ENCODE peak calls at places on chromosomes 13 and 19, in ten cellular contexts. D is activated effector memory CD4-positive, alpha-beta T cell treated with Interleukin-2 at 50 U/mL for 16 hours; T is cardiac septum; W is NCI-H1930; P is hypothalamus; C is cardiac muscle cell; K is stimulated activated CD4-positive, alpha-beta T cell treated with anti-CD3 and anti-CD28 coated beads, TNF-alpha, amount 100 ng/mL, for 48 hours; O is GM23338; Q is NCI-H1694; S is posterior cingulate gyrus. E is an unnamed sample.

GRCh38 chr19:12785431-12786011 is 5.8 kb upstream of the JUNB start:
- DNase-seq in K (no peak), C (no peak), P (no peak), S (no peak), O (no peak), W (no peak), Q (no peak), D (no peak), T (peak), E (no peak)

GRCh38 chr13:28532226-28533048 is 37.5 kb upstream of the FLT1 start:
- DNase-seq in K (no peak), O (peak), P (no peak), W (no peak), S (no peak), C (peak), T (no peak), Q (no peak), D (no peak), E (peak)

GRCh38 chr19:50500060-50500752 is 10.8 kb downstream of the JOSD2 start:
- DNase-seq in S (peak), T (peak), P (no peak), C (no peak), K (no peak), D (no peak), O (peak), Q (no peak), W (peak), E (peak)

GRCh38 chr19:10809693-10810285 is 26.2 kb downstream of the TMED1 start:
- DNase-seq in C (no peak), Q (no peak), D (no peak), T (no peak), K (no peak), S (no peak), O (no peak), W (no peak), P (no peak), E (no peak)

GRCh38 chr19:6276447-6276846 is 3.3 kb downstream of the MLLT1 start:
- DNase-seq in P (no peak), S (no peak), Q (no peak), C (peak), W (no peak), K (no peak), O (no peak), T (no peak), D (no peak), E (no peak)

GRCh38 chr19:572891-573825 is 762 bp downstream of the BSG start:
- DNase-seq in Q (no peak), C (peak), D (no peak), P (no peak), T (no peak), K (no peak), S (peak), O (peak), W (no peak), E (peak)

GRCh38 chr13:46866150-46866549 is 30.7 kb downstream of the HTR2A start:
- DNase-seq in S (no peak), K (no peak), W (no peak), Q (no peak), P (no peak), O (peak), D (no peak), T (no peak), C (peak), E (no peak)

GRCh38 chr19:609001-609340 is 19.3 kb downstream of the HCN2 start:
- DNase-seq in P (peak), K (no peak), S (peak), W (no peak), Q (no peak), C (no peak), O (no peak), D (no peak), T (no peak), E (peak)

GRCh38 chr13:92649140-92649813 is 577.3 kb upstream of the GPC6 start:
- DNase-seq in Q (no peak), O (no peak), C (no peak), D (no peak), K (no peak), P (no peak), W (no peak), S (no peak), T (no peak), E (no peak)

GRCh38 chr19:35991731-35992450 is 3.1 kb upstream of the SDHAF1 start:
- DNase-seq in W (no peak), T (no peak), Q (no peak), P (no peak), D (no peak), O (no peak), K (no peak), S (no peak), C (peak), E (no peak)

GRCh38 chr19:52665529-52665928 is 27.4 kb upstream of the ZNF83 start:
- DNase-seq in P (no peak), D (no peak), C (no peak), S (no peak), T (no peak), O (no peak), K (no peak), W (no peak), Q (no peak), E (no peak)

GRCh38 chr19:13033819-13034611 is 38.7 kb downstream of the NFIX start:
- DNase-seq in W (no peak), S (no peak), O (peak), C (peak), K (no peak), P (peak), D (no peak), Q (peak), T (peak), E (peak)

GRCh38 chr19:45032421-45032820 is 6.4 kb upstream of the CLASRP start:
- DNase-seq in T (no peak), O (no peak), K (no peak), Q (no peak), D (no peak), W (no peak), P (no peak), S (no peak), C (no peak), E (no peak)

GRCh38 chr13:106440846-106441245 is 94.6 kb downstream of the EFNB2 start:
- DNase-seq in P (no peak), S (no peak), O (no peak), Q (no peak), C (peak), W (no peak), D (no peak), K (no peak), T (no peak), E (no peak)

GRCh38 chr13:33313504-33313903 is 27.9 kb upstream of the STARD13 start:
- DNase-seq in K (no peak), S (no peak), C (no peak), D (no peak), P (no peak), T (no peak), W (no peak), Q (no peak), O (no peak), E (no peak)

GRCh38 chr19:44748426-44749254 is at the start of gene BCL3:
- DNase-seq in P (peak), T (peak), O (peak), W (no peak), K (no peak), S (no peak), D (peak), C (peak), Q (no peak), E (peak)

GRCh38 chr19:796692-797527 is at the start of gene PTBP1:
- DNase-seq in P (peak), T (peak), D (peak), Q (peak), C (peak), K (peak), O (peak), W (peak), S (peak), E (peak)

GRCh38 chr19:13103585-13103923 is 896 bp upstream of the LYL1 start:
- DNase-seq in O (no peak), W (no peak), P (no peak), Q (no peak), D (no peak), T (no peak), K (no peak), S (no peak), C (no peak), E (no peak)

GRCh38 chr13:111206148-111206547 is 91.0 kb downstream of the ARHGEF7 start:
- DNase-seq in S (no peak), C (no peak), T (no peak), D (no peak), W (no peak), Q (no peak), P (no peak), K (no peak), O (peak), E (peak)

GRCh38 chr13:41603917-41604316 is 146.6 kb downstream of the RGCC start:
- DNase-seq in S (no peak), W (no peak), D (no peak), C (peak), Q (no peak), K (no peak), O (no peak), P (no peak), T (no peak), E (no peak)

GRCh38 chr19:28443361-28443760 is 769.6 kb downstream of the UQCRFS1 start:
- DNase-seq in K (no peak), C (no peak), S (no peak), T (no peak), Q (no peak), D (no peak), W (no peak), O (no peak), P (no peak), E (no peak)

GRCh38 chr13:75636339-75637095 is 387 bp downstream of the LMO7 start:
- DNase-seq in W (peak), T (peak), D (peak), K (no peak), Q (no peak), S (no peak), C (peak), O (peak), P (no peak), E (no peak)

GRCh38 chr19:17420267-17420924 is 549 bp downstream of the MVB12A start:
- DNase-seq in P (no peak), K (no peak), S (no peak), Q (no peak), O (peak), W (peak), D (no peak), T (no peak), C (peak), E (no peak)

GRCh38 chr19:53102701-53103140 is 501 bp downstream of the ZNF160 start:
- DNase-seq in T (no peak), K (peak), O (peak), Q (no peak), P (no peak), W (no peak), S (no peak), C (peak), D (peak), E (no peak)

GRCh38 chr19:45809643-45810159 is 5.4 kb downstream of the RSPH6A start:
- DNase-seq in D (no peak), O (peak), T (no peak), K (no peak), S (no peak), W (no peak), Q (no peak), C (peak), P (no peak), E (no peak)

GRCh38 chr19:1079566-1080111 is 12.7 kb downstream of the ARHGAP45 start:
- DNase-seq in O (peak), C (no peak), Q (no peak), K (peak), P (no peak), D (peak), T (no peak), S (no peak), W (no peak), E (no peak)

GRCh38 chr19:42242071-42242511 is 311 bp downstream of the GSK3A start:
- DNase-seq in O (no peak), P (peak), Q (no peak), S (no peak), D (no peak), T (no peak), W (no peak), C (peak), K (no peak), E (no peak)

GRCh38 chr13:111280666-111281577 is 39.5 kb upstream of the TEX29 start:
- DNase-seq in C (peak), K (no peak), Q (no peak), P (no peak), T (no peak), S (no peak), W (no peak), D (no peak), O (no peak), E (no peak)

GRCh38 chr19:40139533-40140287 is 49.0 kb upstream of the ZNF780A start:
- DNase-seq in P (no peak), K (no peak), S (no peak), D (no peak), W (peak), Q (peak), C (peak), T (no peak), O (peak), E (no peak)

GRCh38 chr13:95226932-95227718 is 74.1 kb downstream of the ABCC4 start:
- DNase-seq in Q (no peak), T (no peak), O (no peak), W (no peak), K (no peak), S (no peak), D (no peak), C (no peak), P (no peak), E (no peak)

GRCh38 chr19:13817615-13818371 is 22.6 kb downstream of the ZSWIM4 start:
- DNase-seq in Q (no peak), P (no peak), S (no peak), C (no peak), T (no peak), D (no peak), W (no peak), K (no peak), O (peak), E (no peak)

GRCh38 chr13:62193919-62194318 is 778.3 kb upstream of the PCDH20 start:
- DNase-seq in S (no peak), O (no peak), D (no peak), W (no peak), K (no peak), Q (no peak), P (no peak), C (no peak), T (no peak), E (no peak)

E was measured in substantia nigra.